ENCODE peak calls at places on chromosomes 1 and 21, in six cellular contexts. R, C, F, U, T and Y are unnamed samples.

GRCh38 chr1:23402286-23403037 is 22.1 kb downstream of the TCEA3 start:
- DNase-seq in R (no peak), T (no peak), U (no peak), C (no peak), F (peak), Y (no peak)

GRCh38 chr1:246617156-246617555 is 50.9 kb downstream of the CNST start:
- DNase-seq in U (no peak), T (no peak), C (no peak), R (no peak), F (no peak), Y (no peak)

GRCh38 chr21:39258207-39258606 is 55.2 kb downstream of the BRWD1 start:
- DNase-seq in F (no peak), C (no peak), T (no peak), U (peak), R (no peak), Y (no peak)

GRCh38 chr1:221154932-221155331 is 275.7 kb downstream of the HLX start:
- DNase-seq in F (no peak), T (no peak), C (no peak), R (no peak), U (no peak), Y (no peak)

GRCh38 chr1:31368611-31369107 is 4.2 kb downstream of the FABP3 start:
- DNase-seq in F (no peak), T (no peak), C (no peak), R (no peak), U (no peak), Y (no peak)

GRCh38 chr1:224170748-224171478 is 12.1 kb upstream of the DEGS1 start:
- DNase-seq in F (peak), R (peak), U (no peak), C (peak), T (peak), Y (peak)

GRCh38 chr21:36089946-36090345 is 20.1 kb downstream of the CBR1 start:
- DNase-seq in T (no peak), R (no peak), F (no peak), C (no peak), U (no peak), Y (no peak)

GRCh38 chr21:16536661-16537359 is 807.0 kb downstream of the USP25 start:
- DNase-seq in T (no peak), U (peak), C (no peak), F (peak), R (no peak), Y (no peak)